ENCODE peak calls at places on chromosomes 5 and 9, in four cellular contexts. One of them, this sample, is unnamed.

GRCh38 chr9:2469681-2470141 is 151.9 kb upstream of the VLDLR start:
- DNase-seq in K562: no peak
- DNase-seq in GM12878: peak
- DNase-seq in GM12891: no peak
- DNase-seq in this sample: peak

GRCh38 chr5:132095077-132095744 is 21.6 kb downstream of the CSF2 start:
- DNase-seq in K562: no peak
- DNase-seq in GM12878: no peak
- DNase-seq in GM12891: no peak
- DNase-seq in this sample: no peak

GRCh38 chr9:76905661-76905983 is 292 bp downstream of the PRUNE2 start:
- DNase-seq in K562: no peak
- DNase-seq in GM12878: no peak
- DNase-seq in GM12891: no peak
- DNase-seq in this sample: no peak

GRCh38 chr9:80926611-80927010 is 762.7 kb downstream of the TLE1 start:
- DNase-seq in K562: no peak
- DNase-seq in GM12878: no peak
- DNase-seq in GM12891: no peak
- DNase-seq in this sample: no peak

GRCh38 chr5:16051246-16051645 is 128.3 kb downstream of the MARCHF11 start:
- DNase-seq in K562: no peak
- DNase-seq in GM12878: no peak
- DNase-seq in GM12891: no peak
- DNase-seq in this sample: no peak

GRCh38 chr5:76542887-76543690 is 80.1 kb downstream of the F2RL2 start:
- DNase-seq in K562: peak
- DNase-seq in GM12878: no peak
- DNase-seq in GM12891: no peak
- DNase-seq in this sample: peak

GRCh38 chr5:151549713-151550112 is 41.4 kb downstream of the FAT2 start:
- DNase-seq in K562: no peak
- DNase-seq in GM12878: no peak
- DNase-seq in GM12891: no peak
- DNase-seq in this sample: no peak

GRCh38 chr5:67992919-67993318 is 222.6 kb upstream of the PIK3R1 start:
- DNase-seq in K562: no peak
- DNase-seq in GM12878: no peak
- DNase-seq in GM12891: no peak
- DNase-seq in this sample: no peak

GRCh38 chr5:11045411-11045810 is 284.4 kb upstream of the DAP start:
- DNase-seq in K562: no peak
- DNase-seq in GM12878: no peak
- DNase-seq in GM12891: no peak
- DNase-seq in this sample: no peak

GRCh38 chr5:139246394-139246793 is 47.1 kb upstream of the MATR3 start:
- DNase-seq in K562: peak
- DNase-seq in GM12878: no peak
- DNase-seq in GM12891: no peak
- DNase-seq in this sample: peak

GRCh38 chr9:21611896-21612295 is 129.8 kb upstream of the IFNE start:
- DNase-seq in K562: no peak
- DNase-seq in GM12878: no peak
- DNase-seq in GM12891: no peak
- DNase-seq in this sample: no peak

GRCh38 chr5:173138707-173139106 is 5.6 kb upstream of the BNIP1 start:
- DNase-seq in K562: no peak
- DNase-seq in GM12878: no peak
- DNase-seq in GM12891: no peak
- DNase-seq in this sample: no peak

GRCh38 chr9:123940721-123941534 is 11.0 kb upstream of the DENND1A start:
- DNase-seq in K562: no peak
- DNase-seq in GM12878: peak
- DNase-seq in GM12891: no peak
- DNase-seq in this sample: no peak

GRCh38 chr9:93119703-93119952 is 14.4 kb downstream of the NINJ1 start:
- DNase-seq in K562: no peak
- DNase-seq in GM12878: no peak
- DNase-seq in GM12891: no peak
- DNase-seq in this sample: no peak

GRCh38 chr9:115152281-115152680 is 34.3 kb upstream of the TNC start:
- DNase-seq in K562: no peak
- DNase-seq in GM12878: no peak
- DNase-seq in GM12891: no peak
- DNase-seq in this sample: no peak

GRCh38 chr9:89661391-89661949 is 56.7 kb downstream of the GADD45G start:
- DNase-seq in K562: no peak
- DNase-seq in GM12878: no peak
- DNase-seq in GM12891: no peak
- DNase-seq in this sample: no peak

GRCh38 chr5:21159526-21160059 is 1171.6 kb upstream of the CDH18 start:
- DNase-seq in K562: no peak
- DNase-seq in GM12878: no peak
- DNase-seq in GM12891: no peak
- DNase-seq in this sample: no peak

GRCh38 chr5:11364531-11364930 is 539.7 kb downstream of the CTNND2 start:
- DNase-seq in K562: no peak
- DNase-seq in GM12878: no peak
- DNase-seq in GM12891: no peak
- DNase-seq in this sample: no peak

GRCh38 chr9:37174247-37174646 is 53.9 kb downstream of the ZCCHC7 start:
- DNase-seq in K562: no peak
- DNase-seq in GM12878: no peak
- DNase-seq in GM12891: no peak
- DNase-seq in this sample: no peak

GRCh38 chr5:3601060-3601710 is 5.6 kb downstream of the IRX1 start:
- DNase-seq in K562: no peak
- DNase-seq in GM12878: no peak
- DNase-seq in GM12891: no peak
- DNase-seq in this sample: no peak

GRCh38 chr9:32398207-32398606 is 13.8 kb downstream of the ACO1 start:
- DNase-seq in K562: no peak
- DNase-seq in GM12878: no peak
- DNase-seq in GM12891: no peak
- DNase-seq in this sample: no peak
- TF ChIP-seq SPI1 in K562: no peak
- TF ChIP-seq SPI1 in GM12878: no peak
- TF ChIP-seq SPI1 in GM12891: no peak
- TF ChIP-seq SPI1 in this sample: no peak

GRCh38 chr9:121852241-121852640 is 200.8 kb downstream of the DAB2IP start:
- DNase-seq in K562: no peak
- DNase-seq in GM12878: no peak
- DNase-seq in GM12891: no peak
- DNase-seq in this sample: no peak
- TF ChIP-seq SPI1 in K562: no peak
- TF ChIP-seq SPI1 in GM12878: no peak
- TF ChIP-seq SPI1 in GM12891: no peak
- TF ChIP-seq SPI1 in this sample: no peak

GRCh38 chr9:38274746-38275250 is 117.7 kb upstream of the ALDH1B1 start:
- DNase-seq in K562: no peak
- DNase-seq in GM12878: no peak
- DNase-seq in GM12891: no peak
- DNase-seq in this sample: no peak
- TF ChIP-seq SPI1 in K562: no peak
- TF ChIP-seq SPI1 in GM12878: no peak
- TF ChIP-seq SPI1 in GM12891: no peak
- TF ChIP-seq SPI1 in this sample: no peak

DNA sequence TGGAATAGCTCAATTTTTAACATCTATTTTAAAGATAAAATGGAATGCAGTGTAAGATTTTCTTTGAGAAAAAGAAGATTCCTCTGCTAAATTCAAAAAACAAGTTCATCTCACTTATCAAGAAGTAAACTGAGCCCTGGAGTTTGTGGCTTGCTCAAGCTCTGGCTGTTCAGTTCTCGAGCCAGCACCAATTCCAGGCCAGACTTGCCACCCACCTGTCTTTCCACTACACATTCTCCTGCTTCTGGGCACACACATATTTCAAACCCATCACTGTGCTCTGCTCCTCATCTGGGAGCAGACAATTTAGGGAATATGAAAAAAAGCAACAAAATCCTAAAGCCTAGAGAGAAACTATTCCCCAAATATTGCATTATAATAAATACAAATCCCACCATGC is 424.5 kb downstream of the ENC1 start:
- DNase-seq in K562: no peak
- DNase-seq in GM12878: no peak
- DNase-seq in GM12891: no peak
- DNase-seq in this sample: no peak
- TF ChIP-seq SPI1 in K562: no peak
- TF ChIP-seq SPI1 in GM12878: no peak
- TF ChIP-seq SPI1 in GM12891: no peak
- TF ChIP-seq SPI1 in this sample: no peak

DNA sequence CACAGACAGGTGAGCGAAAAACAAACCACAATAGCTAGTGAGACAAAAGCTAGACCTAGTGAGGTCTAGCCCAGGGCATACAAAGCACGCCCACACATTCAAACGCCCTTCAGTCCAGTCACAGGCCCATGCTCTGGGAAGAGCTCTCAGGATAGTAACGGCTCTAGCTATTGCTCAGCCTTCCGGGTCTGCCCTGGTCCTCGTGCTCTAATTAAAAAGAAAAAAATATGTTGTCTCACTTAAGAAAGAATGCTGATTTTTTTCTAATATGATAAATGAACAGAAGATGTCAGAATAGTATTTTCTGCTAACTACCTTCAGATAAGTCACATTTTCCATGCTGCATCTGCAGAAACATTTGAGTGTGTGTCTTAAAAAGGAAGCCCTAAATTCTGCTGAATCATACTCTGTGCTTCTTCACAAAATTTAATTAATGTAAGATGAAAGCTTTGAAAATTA is 94.5 kb downstream of the PLPP1 start:
- DNase-seq in K562: peak
- DNase-seq in GM12878: no peak
- DNase-seq in GM12891: no peak
- DNase-seq in this sample: no peak
- TF ChIP-seq SPI1 in K562: no peak
- TF ChIP-seq SPI1 in GM12878: no peak
- TF ChIP-seq SPI1 in GM12891: no peak
- TF ChIP-seq SPI1 in this sample: no peak

DNA sequence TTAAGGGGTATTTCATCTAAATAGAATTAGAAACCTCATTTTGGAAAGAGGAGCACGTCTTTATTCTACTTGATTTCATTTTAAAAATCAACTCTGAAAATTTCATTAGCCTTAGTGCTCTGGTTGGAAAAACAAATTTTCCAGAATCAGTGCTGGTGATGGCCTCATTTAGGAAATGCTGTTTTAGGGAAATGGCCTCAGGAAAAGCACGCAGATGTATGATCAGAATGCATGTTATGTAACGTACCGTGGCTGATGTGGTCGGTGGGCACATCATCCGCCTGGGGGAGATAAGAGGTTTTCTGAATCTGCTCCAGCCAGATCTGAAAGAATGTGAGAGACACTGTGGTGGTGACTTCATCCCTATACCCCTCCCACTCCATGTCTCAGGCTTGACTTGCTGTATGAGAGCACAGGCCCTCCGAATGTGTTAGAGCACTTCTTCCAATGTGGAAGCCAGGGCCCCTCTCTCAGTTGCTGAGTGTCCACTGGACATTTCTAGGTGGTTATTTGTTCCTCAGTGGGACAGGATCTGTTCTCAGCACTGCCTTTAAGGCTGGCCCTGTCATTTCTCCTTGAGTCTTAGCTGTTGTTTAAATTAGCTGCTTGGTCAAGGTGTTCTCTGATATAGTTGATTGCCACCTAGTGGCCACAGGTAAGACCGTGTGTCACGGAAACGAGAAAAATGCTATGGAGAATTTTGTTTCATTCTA is 96.5 kb downstream of the ARHGAP26 start:
- DNase-seq in K562: peak
- DNase-seq in GM12878: peak
- DNase-seq in GM12891: peak
- DNase-seq in this sample: peak
- TF ChIP-seq SPI1 in K562: no peak
- TF ChIP-seq SPI1 in GM12878: no peak
- TF ChIP-seq SPI1 in GM12891: no peak
- TF ChIP-seq SPI1 in this sample: no peak

DNA sequence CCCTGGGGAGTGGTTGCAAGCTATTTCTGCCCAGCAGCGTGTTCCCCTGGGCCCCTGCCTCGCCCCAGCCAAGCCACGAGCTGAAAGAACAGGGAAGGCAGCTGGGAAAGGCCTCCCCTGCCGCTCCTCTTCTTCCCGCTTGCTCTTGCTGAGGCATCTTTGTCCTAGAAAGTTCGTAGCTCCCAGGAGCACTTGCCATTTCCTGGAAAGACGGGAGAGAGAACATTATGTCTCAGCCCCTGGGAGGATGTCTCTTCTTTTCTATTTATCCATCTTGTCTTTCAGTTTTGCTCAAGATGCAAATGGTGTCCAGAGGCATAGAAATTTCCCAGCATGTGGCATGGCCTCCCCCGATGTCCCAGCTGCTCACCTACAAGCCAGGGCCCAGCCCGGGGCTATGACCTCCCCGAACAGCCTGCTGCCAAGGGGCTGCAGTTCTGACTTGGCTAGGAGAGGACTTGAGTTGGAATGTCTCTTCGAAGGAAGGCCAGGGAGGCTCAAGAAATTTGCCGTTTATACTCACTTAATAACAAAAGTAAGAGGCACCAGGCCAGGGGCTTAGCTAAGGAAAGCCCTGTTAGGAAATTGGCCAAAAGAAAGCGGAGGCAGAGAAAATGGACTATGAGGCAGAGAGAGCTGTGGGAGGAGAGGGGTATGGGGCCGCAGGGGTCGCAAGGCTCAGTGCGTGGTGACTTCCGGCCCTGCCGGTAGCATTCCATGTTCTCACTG is 87.3 kb downstream of the LIFR start:
- DNase-seq in K562: no peak
- DNase-seq in GM12878: no peak
- DNase-seq in GM12891: no peak
- DNase-seq in this sample: no peak
- TF ChIP-seq SPI1 in K562: no peak
- TF ChIP-seq SPI1 in GM12878: no peak
- TF ChIP-seq SPI1 in GM12891: no peak
- TF ChIP-seq SPI1 in this sample: no peak

GRCh38 chr9:137761032-137761431 is 116.5 kb upstream of the CACNA1B start:
- DNase-seq in K562: no peak
- DNase-seq in GM12878: peak
- DNase-seq in GM12891: no peak
- DNase-seq in this sample: no peak

GRCh38 chr9:137759117-137759516 is 118.5 kb upstream of the CACNA1B start:
- DNase-seq in K562: no peak
- DNase-seq in GM12878: peak
- DNase-seq in GM12891: no peak
- DNase-seq in this sample: no peak

GRCh38 chr9:137761793-137762192 is 115.8 kb upstream of the CACNA1B start:
- DNase-seq in K562: no peak
- DNase-seq in GM12878: no peak
- DNase-seq in GM12891: no peak
- DNase-seq in this sample: no peak

GRCh38 chr9:137759649-137760321 is 117.8 kb upstream of the CACNA1B start:
- DNase-seq in K562: peak
- DNase-seq in GM12878: no peak
- DNase-seq in GM12891: no peak
- DNase-seq in this sample: no peak

GRCh38 chr9:137760426-137760825 is 117.2 kb upstream of the CACNA1B start:
- DNase-seq in K562: no peak
- DNase-seq in GM12878: no peak
- DNase-seq in GM12891: no peak
- DNase-seq in this sample: no peak
- TF ChIP-seq SPI1 in K562: no peak
- TF ChIP-seq SPI1 in GM12878: no peak
- TF ChIP-seq SPI1 in GM12891: no peak
- TF ChIP-seq SPI1 in this sample: no peak

This sample was measured in HL-60.